ENCODE peak calls at places on chromosomes 5 and 9, in four cellular contexts. L is activated CD8-positive, alpha-beta T cell treated with anti-CD3 and anti-CD28 coated beads for 36 hours; D is stimulated activated CD4-positive, alpha-beta T cell treated with anti-CD3 and anti-CD28 coated beads, Interleukin-2, amount 100 ng/mL, for 48 hours; J is mucosa of gallbladder. Y is an unnamed sample.

GRCh38 chr5:93990504-93991085 is 249.2 kb upstream of the POU5F2 start:
- DNase-seq in J (no peak), D (no peak), L (no peak), Y (no peak)

GRCh38 chr5:102536323-102536928 is 37.6 kb upstream of the SLCO6A1 start:
- DNase-seq in L (no peak), J (no peak), D (no peak), Y (no peak)

GRCh38 chr9:69444021-69444420 is 119.0 kb downstream of the ENTREP1 start:
- DNase-seq in D (no peak), L (no peak), J (no peak), Y (no peak)

GRCh38 chr9:137488330-137488653 is 29.2 kb upstream of the NSMF start:
- DNase-seq in J (no peak), D (no peak), L (no peak), Y (no peak)

GRCh38 chr5:72353046-72353445 is 32.9 kb downstream of the PTCD2 start:
- DNase-seq in L (no peak), J (no peak), D (no peak), Y (no peak)

GRCh38 chr5:6740586-6741150 is 27.4 kb downstream of the TENT4A start:
- DNase-seq in L (no peak), J (no peak), D (no peak), Y (no peak)

GRCh38 chr5:65819905-65820240 is 97.9 kb downstream of the NLN start:
- DNase-seq in D (no peak), L (no peak), J (no peak), Y (no peak)

GRCh38 chr9:751137-752051 is 90.1 kb upstream of the DMRT1 start:
- DNase-seq in J (no peak), L (peak), D (no peak), Y (no peak)

GRCh38 chr9:134690301-134690751 is 48.7 kb downstream of the COL5A1 start:
- DNase-seq in L (no peak), D (no peak), J (no peak), Y (no peak)

GRCh38 chr9:79984429-79985067 is 412.8 kb downstream of the TLE4 start:
- DNase-seq in J (peak), D (no peak), L (no peak), Y (no peak)

GRCh38 chr9:38066907-38067610 is 2.0 kb downstream of the SHB start:
- DNase-seq in J (peak), L (peak), D (peak), Y (no peak)

GRCh38 chr9:89413963-89414638 is 83.8 kb downstream of the SEMA4D start:
- DNase-seq in J (no peak), L (no peak), D (no peak), Y (no peak)

GRCh38 chr5:134878403-134878802 is 4.2 kb downstream of the TXNDC15 start:
- DNase-seq in D (no peak), L (no peak), J (no peak), Y (no peak)

GRCh38 chr5:94375801-94376200 is 242.6 kb downstream of the KIAA0825 start:
- DNase-seq in L (no peak), J (no peak), D (no peak), Y (no peak)

GRCh38 chr9:26210338-26210851 is 532.2 kb upstream of the TUSC1 start:
- DNase-seq in J (no peak), D (no peak), L (no peak), Y (no peak)

GRCh38 chr5:135343417-135343816 is 55.6 kb downstream of the MACROH2A1 start:
- DNase-seq in D (no peak), J (no peak), L (no peak), Y (no peak)

GRCh38 chr9:121299467-121300282 is 31.7 kb downstream of the GSN start:
- DNase-seq in L (peak), J (peak), D (peak), Y (peak)

GRCh38 chr5:155960177-155960576 is 366.8 kb upstream of the SGCD start:
- DNase-seq in J (no peak), D (no peak), L (no peak), Y (no peak)

GRCh38 chr5:137264573-137264972 is 234.6 kb downstream of the SPOCK1 start:
- DNase-seq in L (no peak), J (no peak), D (no peak), Y (no peak)

GRCh38 chr5:55558484-55558883 is 23.7 kb upstream of the PLPP1 start:
- DNase-seq in D (no peak), J (no peak), L (no peak), Y (no peak)

GRCh38 chr9:445033-445432 is 230.4 kb downstream of the DOCK8 start:
- DNase-seq in J (no peak), L (no peak), D (no peak), Y (no peak)

GRCh38 chr5:153987310-153987709 is 51.4 kb downstream of the FAM114A2 start:
- DNase-seq in D (no peak), J (no peak), L (no peak), Y (no peak)

GRCh38 chr5:147756566-147756965 is 26.0 kb downstream of the JAKMIP2 start:
- DNase-seq in D (no peak), J (no peak), L (no peak), Y (no peak)

GRCh38 chr9:121654497-121655140 is 3.2 kb downstream of the DAB2IP start:
- DNase-seq in D (no peak), J (no peak), L (no peak), Y (no peak)

GRCh38 chr5:177568326-177568725 is 14.0 kb upstream of the FAM193B start:
- DNase-seq in D (no peak), L (peak), J (no peak), Y (no peak)

GRCh38 chr5:40410939-40411635 is 268.6 kb upstream of the PTGER4 start:
- DNase-seq in D (no peak), J (no peak), L (no peak), Y (no peak)

GRCh38 chr5:92429642-92430041 is 1046.5 kb upstream of the ARRDC3 start:
- DNase-seq in L (no peak), D (no peak), J (no peak), Y (no peak)

GRCh38 chr9:94719878-94720277 is 6.6 kb upstream of the AOPEP start:
- DNase-seq in D (no peak), J (no peak), L (no peak), Y (no peak)

GRCh38 chr9:81559741-81560140 is 129.6 kb downstream of the TLE1 start:
- DNase-seq in L (no peak), J (no peak), D (no peak), Y (no peak)

GRCh38 chr5:1004598-1005361 is 3.8 kb upstream of the NKD2 start:
- DNase-seq in L (peak), D (peak), J (peak), Y (peak)

GRCh38 chr9:35914307-35914807 is 5.1 kb downstream of the SPAAR start:
- DNase-seq in D (no peak), L (peak), J (peak), Y (peak)

GRCh38 chr9:127887792-127888191 is 10.3 kb upstream of the AK1 start:
- DNase-seq in L (no peak), D (no peak), J (no peak), Y (no peak)

GRCh38 chr5:148005788-148006520 is 57.8 kb upstream of the SPINK5 start:
- DNase-seq in L (peak), J (no peak), D (no peak), Y (no peak)

GRCh38 chr5:58012103-58012502 is 447.8 kb downstream of the PLK2 start:
- DNase-seq in D (no peak), J (no peak), L (no peak), Y (no peak)

GRCh38 chr5:77133061-77133758 is 46.1 kb upstream of the ZBED3 start:
- DNase-seq in L (no peak), J (peak), D (no peak), Y (no peak)

GRCh38 chr9:108166509-108166908 is 676.9 kb upstream of the KLF4 start:
- DNase-seq in L (no peak), D (no peak), J (no peak), Y (no peak)

GRCh38 chr5:173035904-173036707 is 20.0 kb upstream of the CREBRF start:
- DNase-seq in J (no peak), L (peak), D (peak), Y (no peak)